ENCODE peak calls at places on chromosome 4, in seven cellular contexts. One of them, this sample, is unnamed.

GRCh38 chr4:95124906-95125504 is 367.2 kb downstream of the BMPR1B start:
- DNase-seq in islet precursor cell: peak
- DNase-seq in glomerular endothelial cell: no peak
- DNase-seq in stimulated activated CD8-positive, alpha-beta memory T cell treated with anti-CD3 and anti-CD28 coated beads, Interleukin-12 subunit alpha, Interleukin-12 subunit beta, amount 100 ng/mL, for 1 hour: no peak
- DNase-seq in prostate gland: peak
- DNase-seq in EL: peak
- DNase-seq in ELR: peak
- DNase-seq in this sample: no peak

GRCh38 chr4:14695411-14695810 is 306.9 kb upstream of the CPEB2 start:
- DNase-seq in EL: no peak
- DNase-seq in glomerular endothelial cell: no peak
- DNase-seq in prostate gland: no peak
- DNase-seq in ELR: no peak
- DNase-seq in islet precursor cell: no peak
- DNase-seq in stimulated activated CD8-positive, alpha-beta memory T cell treated with anti-CD3 and anti-CD28 coated beads, Interleukin-12 subunit alpha, Interleukin-12 subunit beta, amount 100 ng/mL, for 1 hour: no peak
- DNase-seq in this sample: no peak

GRCh38 chr4:168978001-168978700 is 31.9 kb downstream of the CBR4 start:
- DNase-seq in EL: peak
- DNase-seq in glomerular endothelial cell: no peak
- DNase-seq in prostate gland: no peak
- DNase-seq in islet precursor cell: no peak
- DNase-seq in ELR: peak
- DNase-seq in stimulated activated CD8-positive, alpha-beta memory T cell treated with anti-CD3 and anti-CD28 coated beads, Interleukin-12 subunit alpha, Interleukin-12 subunit beta, amount 100 ng/mL, for 1 hour: no peak
- DNase-seq in this sample: no peak

GRCh38 chr4:142406917-142407501 is 439.1 kb downstream of the INPP4B start:
- DNase-seq in stimulated activated CD8-positive, alpha-beta memory T cell treated with anti-CD3 and anti-CD28 coated beads, Interleukin-12 subunit alpha, Interleukin-12 subunit beta, amount 100 ng/mL, for 1 hour: no peak
- DNase-seq in EL: no peak
- DNase-seq in prostate gland: no peak
- DNase-seq in ELR: peak
- DNase-seq in glomerular endothelial cell: no peak
- DNase-seq in islet precursor cell: no peak
- DNase-seq in this sample: no peak

GRCh38 chr4:113057891-113058290 is 8.4 kb downstream of the ANK2 start:
- DNase-seq in glomerular endothelial cell: no peak
- DNase-seq in stimulated activated CD8-positive, alpha-beta memory T cell treated with anti-CD3 and anti-CD28 coated beads, Interleukin-12 subunit alpha, Interleukin-12 subunit beta, amount 100 ng/mL, for 1 hour: no peak
- DNase-seq in EL: peak
- DNase-seq in ELR: peak
- DNase-seq in islet precursor cell: peak
- DNase-seq in prostate gland: no peak
- DNase-seq in this sample: no peak

GRCh38 chr4:9924750-9925149 is 96.5 kb downstream of the SLC2A9 start:
- DNase-seq in islet precursor cell: peak
- DNase-seq in ELR: peak
- DNase-seq in EL: no peak
- DNase-seq in stimulated activated CD8-positive, alpha-beta memory T cell treated with anti-CD3 and anti-CD28 coated beads, Interleukin-12 subunit alpha, Interleukin-12 subunit beta, amount 100 ng/mL, for 1 hour: no peak
- DNase-seq in prostate gland: no peak
- DNase-seq in glomerular endothelial cell: no peak
- DNase-seq in this sample: no peak

GRCh38 chr4:7417639-7418038 is 17.1 kb downstream of the PSAPL1 start:
- DNase-seq in EL: no peak
- DNase-seq in prostate gland: no peak
- DNase-seq in stimulated activated CD8-positive, alpha-beta memory T cell treated with anti-CD3 and anti-CD28 coated beads, Interleukin-12 subunit alpha, Interleukin-12 subunit beta, amount 100 ng/mL, for 1 hour: no peak
- DNase-seq in islet precursor cell: no peak
- DNase-seq in ELR: no peak
- DNase-seq in glomerular endothelial cell: no peak
- DNase-seq in this sample: no peak

GRCh38 chr4:166501941-166502382 is 628.9 kb downstream of the TLL1 start:
- DNase-seq in ELR: no peak
- DNase-seq in EL: no peak
- DNase-seq in glomerular endothelial cell: no peak
- DNase-seq in prostate gland: no peak
- DNase-seq in islet precursor cell: peak
- DNase-seq in stimulated activated CD8-positive, alpha-beta memory T cell treated with anti-CD3 and anti-CD28 coated beads, Interleukin-12 subunit alpha, Interleukin-12 subunit beta, amount 100 ng/mL, for 1 hour: no peak
- DNase-seq in this sample: no peak

GRCh38 chr4:7186081-7186480 is 6.3 kb upstream of the SORCS2 start:
- DNase-seq in glomerular endothelial cell: no peak
- DNase-seq in ELR: no peak
- DNase-seq in stimulated activated CD8-positive, alpha-beta memory T cell treated with anti-CD3 and anti-CD28 coated beads, Interleukin-12 subunit alpha, Interleukin-12 subunit beta, amount 100 ng/mL, for 1 hour: no peak
- DNase-seq in EL: no peak
- DNase-seq in prostate gland: no peak
- DNase-seq in islet precursor cell: peak
- DNase-seq in this sample: no peak

GRCh38 chr4:89719536-89719935 is 117.4 kb downstream of the SNCA start:
- DNase-seq in ELR: no peak
- DNase-seq in EL: no peak
- DNase-seq in islet precursor cell: no peak
- DNase-seq in glomerular endothelial cell: no peak
- DNase-seq in prostate gland: no peak
- DNase-seq in stimulated activated CD8-positive, alpha-beta memory T cell treated with anti-CD3 and anti-CD28 coated beads, Interleukin-12 subunit alpha, Interleukin-12 subunit beta, amount 100 ng/mL, for 1 hour: no peak
- DNase-seq in this sample: no peak

GRCh38 chr4:42397635-42398447 is 553 bp downstream of the SHISA3 start:
- DNase-seq in stimulated activated CD8-positive, alpha-beta memory T cell treated with anti-CD3 and anti-CD28 coated beads, Interleukin-12 subunit alpha, Interleukin-12 subunit beta, amount 100 ng/mL, for 1 hour: no peak
- DNase-seq in ELR: no peak
- DNase-seq in islet precursor cell: peak
- DNase-seq in prostate gland: no peak
- DNase-seq in EL: no peak
- DNase-seq in glomerular endothelial cell: no peak
- DNase-seq in this sample: no peak

GRCh38 chr4:65669981-65670330 is 333 bp downstream of the EPHA5 start:
- DNase-seq in EL: no peak
- DNase-seq in prostate gland: no peak
- DNase-seq in ELR: no peak
- DNase-seq in stimulated activated CD8-positive, alpha-beta memory T cell treated with anti-CD3 and anti-CD28 coated beads, Interleukin-12 subunit alpha, Interleukin-12 subunit beta, amount 100 ng/mL, for 1 hour: no peak
- DNase-seq in islet precursor cell: no peak
- DNase-seq in glomerular endothelial cell: no peak
- DNase-seq in this sample: no peak

GRCh38 chr4:88659890-88660208 is 37.8 kb downstream of the NAP1L5 start:
- DNase-seq in EL: no peak
- DNase-seq in stimulated activated CD8-positive, alpha-beta memory T cell treated with anti-CD3 and anti-CD28 coated beads, Interleukin-12 subunit alpha, Interleukin-12 subunit beta, amount 100 ng/mL, for 1 hour: no peak
- DNase-seq in ELR: no peak
- DNase-seq in prostate gland: no peak
- DNase-seq in glomerular endothelial cell: no peak
- DNase-seq in islet precursor cell: no peak
- DNase-seq in this sample: no peak

GRCh38 chr4:65698631-65699030 is 28.3 kb upstream of the EPHA5 start:
- DNase-seq in stimulated activated CD8-positive, alpha-beta memory T cell treated with anti-CD3 and anti-CD28 coated beads, Interleukin-12 subunit alpha, Interleukin-12 subunit beta, amount 100 ng/mL, for 1 hour: no peak
- DNase-seq in EL: no peak
- DNase-seq in ELR: no peak
- DNase-seq in prostate gland: no peak
- DNase-seq in glomerular endothelial cell: no peak
- DNase-seq in islet precursor cell: no peak
- DNase-seq in this sample: no peak

GRCh38 chr4:16227462-16227868 is 1.2 kb upstream of the TAPT1 start:
- DNase-seq in ELR: peak
- DNase-seq in glomerular endothelial cell: no peak
- DNase-seq in stimulated activated CD8-positive, alpha-beta memory T cell treated with anti-CD3 and anti-CD28 coated beads, Interleukin-12 subunit alpha, Interleukin-12 subunit beta, amount 100 ng/mL, for 1 hour: no peak
- DNase-seq in prostate gland: no peak
- DNase-seq in EL: peak
- DNase-seq in islet precursor cell: no peak
- DNase-seq in this sample: no peak

GRCh38 chr4:154618708-154619315 is 6.4 kb upstream of the FGG start:
- DNase-seq in glomerular endothelial cell: peak
- DNase-seq in prostate gland: peak
- DNase-seq in stimulated activated CD8-positive, alpha-beta memory T cell treated with anti-CD3 and anti-CD28 coated beads, Interleukin-12 subunit alpha, Interleukin-12 subunit beta, amount 100 ng/mL, for 1 hour: no peak
- DNase-seq in islet precursor cell: peak
- DNase-seq in ELR: peak
- DNase-seq in EL: peak
- DNase-seq in this sample: peak

GRCh38 chr4:142743071-142743825 is 102.9 kb downstream of the INPP4B start:
- DNase-seq in ELR: peak
- DNase-seq in EL: peak
- DNase-seq in prostate gland: no peak
- DNase-seq in islet precursor cell: no peak
- DNase-seq in glomerular endothelial cell: peak
- DNase-seq in stimulated activated CD8-positive, alpha-beta memory T cell treated with anti-CD3 and anti-CD28 coated beads, Interleukin-12 subunit alpha, Interleukin-12 subunit beta, amount 100 ng/mL, for 1 hour: no peak
- DNase-seq in this sample: no peak

GRCh38 chr4:109708990-109709389 is 5.7 kb upstream of the CASP6 start:
- DNase-seq in glomerular endothelial cell: no peak
- DNase-seq in EL: no peak
- DNase-seq in stimulated activated CD8-positive, alpha-beta memory T cell treated with anti-CD3 and anti-CD28 coated beads, Interleukin-12 subunit alpha, Interleukin-12 subunit beta, amount 100 ng/mL, for 1 hour: no peak
- DNase-seq in prostate gland: no peak
- DNase-seq in islet precursor cell: no peak
- DNase-seq in ELR: no peak
- DNase-seq in this sample: no peak

GRCh38 chr4:7956306-7957112 is 16.8 kb upstream of the AFAP1 start:
- DNase-seq in ELR: peak
- DNase-seq in stimulated activated CD8-positive, alpha-beta memory T cell treated with anti-CD3 and anti-CD28 coated beads, Interleukin-12 subunit alpha, Interleukin-12 subunit beta, amount 100 ng/mL, for 1 hour: no peak
- DNase-seq in EL: peak
- DNase-seq in islet precursor cell: peak
- DNase-seq in prostate gland: no peak
- DNase-seq in glomerular endothelial cell: peak
- DNase-seq in this sample: no peak

GRCh38 chr4:36283912-36284465 is 2.6 kb downstream of the DTHD1 start:
- DNase-seq in EL: no peak
- DNase-seq in islet precursor cell: no peak
- DNase-seq in stimulated activated CD8-positive, alpha-beta memory T cell treated with anti-CD3 and anti-CD28 coated beads, Interleukin-12 subunit alpha, Interleukin-12 subunit beta, amount 100 ng/mL, for 1 hour: no peak
- DNase-seq in ELR: no peak
- DNase-seq in glomerular endothelial cell: no peak
- DNase-seq in prostate gland: no peak
- DNase-seq in this sample: no peak

This sample was measured in GDM1.